ENCODE peak calls at places on chromosomes 12 and 14, in seven cellular contexts. N, H, A, R, O, G and J are unnamed samples.

GRCh38 chr14:23112359-23113178 is 6.5 kb downstream of the CEBPE start:
- DNase-seq in N (no peak), H (peak; percentile 16), A (no peak), R (no peak), O (no peak), G (no peak), J (no peak)

GRCh38 chr12:112998997-112999767 is 20.9 kb downstream of the OAS2 start:
- DNase-seq in N (no peak), H (no peak), A (no peak), R (no peak), O (no peak), G (no peak), J (no peak)

GRCh38 chr14:61472801-61473376 is 151.5 kb downstream of the PRKCH start:
- DNase-seq in N (no peak), H (peak; percentile 24), A (no peak), R (peak; percentile 24), O (no peak), G (no peak), J (no peak)

GRCh38 chr14:53638966-53639365 is 317.7 kb downstream of the BMP4 start:
- DNase-seq in N (no peak), H (peak; percentile 5), A (no peak), R (peak; percentile 16), O (no peak), G (no peak), J (no peak)

GRCh38 chr12:67827820-67828383 is 161.3 kb upstream of the IFNG-AS1 start:
- DNase-seq in N (peak; percentile 62), H (peak; percentile 98), A (no peak), R (peak; percentile 99), O (no peak), G (peak; percentile 72), J (peak; percentile 99)

GRCh38 chr12:124509676-124510300 is 57.6 kb downstream of the NCOR2 start:
- DNase-seq in N (no peak), H (peak; percentile 67), A (peak; percentile 86), R (peak; percentile 70), O (no peak), G (peak; percentile 63), J (peak; percentile 90)

GRCh38 chr14:98900236-98900635 is 371.8 kb downstream of the BCL11B start:
- DNase-seq in N (no peak), H (no peak), A (no peak), R (no peak), O (no peak), G (no peak), J (no peak)

GRCh38 chr14:75406102-75406501 is 21.7 kb upstream of the JDP2 start:
- DNase-seq in N (no peak), H (no peak), A (no peak), R (no peak), O (no peak), G (no peak), J (no peak)

GRCh38 chr12:45034861-45035265 is 16.0 kb downstream of the DBX2 start:
- DNase-seq in N (no peak), H (no peak), A (no peak), R (no peak), O (peak; percentile 51), G (no peak), J (no peak)

GRCh38 chr12:16593546-16593945 is 12.4 kb downstream of the LMO3 start:
- DNase-seq in N (no peak), H (no peak), A (no peak), R (no peak), O (no peak), G (no peak), J (no peak)

GRCh38 chr14:94390372-94391086 is 2.1 kb upstream of the SERPINA1 start:
- DNase-seq in N (no peak), H (no peak), A (no peak), R (no peak), O (no peak), G (no peak), J (no peak)

GRCh38 chr12:109615556-109616229 is 42.1 kb downstream of the MVK start:
- DNase-seq in N (no peak), H (no peak), A (no peak), R (no peak), O (no peak), G (no peak), J (no peak)

GRCh38 chr12:118541071-118541470 is 164.7 kb downstream of the SUDS3 start:
- DNase-seq in N (no peak), H (no peak), A (no peak), R (no peak), O (no peak), G (no peak), J (no peak)

GRCh38 chr14:100032749-100033148 is 32.5 kb upstream of the EVL start:
- DNase-seq in N (no peak), H (no peak), A (no peak), R (no peak), O (no peak), G (no peak), J (no peak)

GRCh38 chr12:61993734-61994345 is 266.4 kb upstream of the USP15 start:
- DNase-seq in N (peak; percentile 48), H (peak; percentile 58), A (peak; percentile 14), R (peak; percentile 6), O (peak; percentile 47), G (peak; percentile 56), J (no peak)

GRCh38 chr12:122875590-122876220 is 20.2 kb downstream of the VPS37B start:
- DNase-seq in N (no peak), H (no peak), A (no peak), R (no peak), O (no peak), G (no peak), J (no peak)

GRCh38 chr12:124939428-124940142 is 25.1 kb upstream of the UBC start:
- DNase-seq in N (peak; percentile 95), H (peak; percentile 91), A (peak; percentile 90), R (peak; percentile 98), O (peak; percentile 96), G (peak; percentile 93), J (peak; percentile 94)

GRCh38 chr12:54397157-54397556 is 12.6 kb upstream of the ZNF385A start:
- DNase-seq in N (no peak), H (no peak), A (no peak), R (no peak), O (no peak), G (no peak), J (no peak)

GRCh38 chr14:100406505-100407131 is 83.5 kb downstream of the SLC25A47 start:
- DNase-seq in N (no peak), H (peak; percentile 27), A (peak; percentile 66), R (peak; percentile 32), O (no peak), G (peak; percentile 60), J (peak; percentile 51)

GRCh38 chr14:99137913-99138571 is 134.0 kb downstream of the BCL11B start:
- DNase-seq in N (peak; percentile 69), H (no peak), A (no peak), R (no peak), O (no peak), G (no peak), J (no peak)

GRCh38 chr12:54136844-54137580 is 51.8 kb downstream of the SMUG1 start:
- DNase-seq in N (no peak), H (peak; percentile 84), A (peak; percentile 31), R (no peak), O (no peak), G (peak; percentile 28), J (no peak)

GRCh38 chr14:93185333-93185688 is 194 bp downstream of the LYSET start:
- DNase-seq in N (no peak), H (no peak), A (no peak), R (no peak), O (no peak), G (no peak), J (no peak)

GRCh38 chr14:96638041-96638855 is 136.1 kb downstream of the PAPOLA start:
- DNase-seq in N (no peak), H (no peak), A (no peak), R (no peak), O (no peak), G (no peak), J (no peak)

GRCh38 chr14:61479746-61480502 is 158.5 kb downstream of the PRKCH start:
- DNase-seq in N (no peak), H (peak; percentile 65), A (no peak), R (peak; percentile 66), O (no peak), G (no peak), J (peak; percentile 72)

GRCh38 chr14:63275611-63276010 is 43.1 kb downstream of the GPHB5 start:
- DNase-seq in N (no peak), H (no peak), A (no peak), R (no peak), O (no peak), G (no peak), J (no peak)

GRCh38 chr12:121812921-121813896 is 9.4 kb downstream of the SETD1B start:
- DNase-seq in N (no peak), H (peak; percentile 63), A (no peak), R (no peak), O (no peak), G (no peak), J (no peak)
- H3K4me1 ChIP-seq in N (peaks cover 26% of the 10 kb centered on the region), H (peaks cover 14% of the 10 kb centered on the region), A (peaks cover 28% of the 10 kb centered on the region), R (peaks cover 18% of the 10 kb centered on the region), O (peaks cover 8% of the 10 kb centered on the region), G (peaks cover 28% of the 10 kb centered on the region), J (peaks cover 23% of the 10 kb centered on the region)

GRCh38 chr14:49972840-49973239 is 80.0 kb downstream of the ARF6 start:
- DNase-seq in N (peak; percentile 71), H (peak; percentile 96), A (peak; percentile 82), R (peak; percentile 92), O (no peak), G (peak; percentile 74), J (peak; percentile 93)
- H2AFZ ChIP-seq in N (no peak overlapping the region), H (peak overlapping the region; percentile 66), A (no peak overlapping the region), R (peak overlapping the region; percentile 17), O (no peak overlapping the region), G (no peak overlapping the region), J (peak overlapping the region; percentile 0)

DNA sequence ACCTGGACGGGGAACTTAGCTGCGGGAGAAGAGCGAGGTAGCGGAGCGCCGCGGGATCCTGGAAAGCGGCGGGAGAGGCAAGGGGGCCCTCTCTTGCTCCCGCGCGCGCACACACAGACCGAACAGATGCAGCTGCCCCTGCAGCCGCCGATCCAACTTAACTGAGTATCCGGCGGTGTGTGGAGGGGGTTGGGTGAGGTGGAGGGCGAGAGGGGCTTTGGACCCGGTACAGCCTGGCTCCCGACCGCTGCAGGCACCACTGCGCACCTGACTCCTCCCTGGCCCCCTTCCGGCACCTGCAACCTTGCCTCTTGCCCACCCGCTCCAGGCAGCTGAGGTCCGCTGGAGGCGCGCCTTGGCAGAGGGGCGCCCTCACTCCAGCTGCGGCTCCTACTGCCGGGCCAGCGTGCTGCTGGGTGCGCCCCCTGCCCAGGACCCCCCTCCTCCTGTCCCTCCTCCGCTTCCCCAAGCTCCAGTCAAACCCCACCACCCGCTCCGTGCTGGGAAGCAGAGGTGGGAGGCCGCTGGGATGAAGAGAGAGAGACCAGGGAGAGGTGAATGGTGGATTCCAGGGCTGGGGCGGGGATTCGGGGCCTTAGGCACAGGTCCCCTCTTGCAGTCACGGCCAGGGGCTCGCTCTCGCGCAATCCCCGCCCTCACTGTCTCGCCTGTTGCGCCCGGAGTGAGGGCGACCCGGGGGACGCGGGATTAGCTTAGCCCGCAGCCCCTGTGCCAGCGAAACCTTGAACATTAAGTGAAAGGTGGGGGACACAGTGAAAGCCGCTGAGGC is 2.6 kb downstream of the DIO3 start:
- DNase-seq in N (no peak), H (no peak), A (no peak), R (no peak), O (no peak), G (no peak), J (no peak)
- H3K4me1 ChIP-seq in N (peaks cover 4% of the 10 kb centered on the region), H (no peaks in the 10 kb centered on the region), A (no peaks in the 10 kb centered on the region), R (no peaks in the 10 kb centered on the region), O (peaks cover 6% of the 10 kb centered on the region), G (peaks cover 16% of the 10 kb centered on the region), J (peaks cover 2% of the 10 kb centered on the region)

DNA sequence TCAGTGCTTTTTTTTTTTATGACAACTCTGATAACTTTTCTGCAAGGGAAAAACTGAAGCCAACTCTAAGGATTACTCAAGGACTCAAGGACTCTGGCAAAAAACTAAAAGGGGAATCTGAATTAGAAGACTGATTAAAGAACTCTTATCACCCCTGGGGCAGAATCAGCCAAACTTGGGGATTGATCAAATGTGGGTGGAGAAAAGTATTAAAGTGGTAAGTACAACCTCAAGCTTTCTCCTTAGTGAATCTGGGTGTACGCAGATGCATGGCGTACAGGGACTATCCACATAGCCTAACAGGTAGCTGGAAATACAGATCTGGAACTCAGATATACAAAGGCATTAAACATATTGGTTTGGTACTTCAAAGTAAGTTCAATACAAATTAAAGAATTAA is 7.3 kb downstream of the LIMA1 start:
- DNase-seq in N (no peak), H (no peak), A (no peak), R (no peak), O (no peak), G (no peak), J (no peak)
- H2AFZ ChIP-seq in N (no peak overlapping the region), H (no peak overlapping the region), A (no peak overlapping the region), R (no peak overlapping the region), O (no peak overlapping the region), G (no peak overlapping the region), J (no peak overlapping the region)